ENCODE peak calls at places on chromosomes 7 and 10, in ten cellular contexts. S is cardiac fibroblast; X is SJSA1; A is smooth muscle cell of the brain vasculature; U is GM23248; O is left lobe of liver; G is anterior cingulate cortex; V is activated naive CD4-positive, alpha-beta T cell treated with Interleukin-2 at 50 U/mL for 16 hours; Q is GM23338; D is endothelial cell of umbilical vein. F is an unnamed sample.

GRCh38 chr10:60521974-60522405 is 132.3 kb upstream of the ANK3 start:
- DNase-seq in Q (peak), X (no peak), G (no peak), V (no peak), U (peak), O (no peak), A (no peak), S (peak), D (peak), F (peak)

GRCh38 chr10:71621783-71622526 is 97.6 kb downstream of the C10orf105 start:
- DNase-seq in X (peak), U (peak), D (no peak), O (no peak), A (no peak), G (no peak), V (no peak), Q (peak), S (peak), F (no peak)

GRCh38 chr7:31663072-31663471 is 23.9 kb upstream of the PPP1R17 start:
- DNase-seq in O (no peak), S (no peak), U (no peak), D (no peak), A (no peak), Q (peak), V (no peak), X (no peak), G (no peak), F (no peak)

GRCh38 chr10:49347827-49348226 is 48.1 kb downstream of the DRGX start:
- DNase-seq in O (peak), V (no peak), A (no peak), S (no peak), U (no peak), Q (no peak), G (no peak), X (no peak), D (no peak), F (no peak)

GRCh38 chr10:110619514-110619913 is 24.6 kb upstream of the RBM20 start:
- DNase-seq in G (no peak), O (no peak), S (no peak), A (no peak), D (no peak), V (no peak), Q (no peak), X (no peak), U (no peak), F (no peak)

GRCh38 chr7:117285821-117286220 is 37.0 kb downstream of the WNT2 start:
- DNase-seq in G (no peak), V (no peak), X (no peak), O (no peak), U (peak), S (no peak), D (no peak), A (no peak), Q (no peak), F (peak)

GRCh38 chr7:111168182-111168581 is 77.3 kb downstream of the LRRN3 start:
- DNase-seq in O (no peak), Q (no peak), D (no peak), S (peak), X (peak), U (peak), A (peak), G (no peak), V (no peak), F (no peak)

GRCh38 chr10:12389154-12389734 is 39.9 kb downstream of the CAMK1D start:
- DNase-seq in A (no peak), U (no peak), Q (no peak), G (no peak), S (no peak), X (no peak), O (peak), D (no peak), V (no peak), F (no peak)

F was measured in GM04503.